ENCODE peak calls at places on chromosomes 13 and 19, in four cellular contexts. C is adrenal gland; N is IMR-90; X is CD8-positive, alpha-beta memory T cell. L is an unnamed sample.
A peak's percentile ranks its signal among the peaks of the same experiment; 100 is the strongest.

GRCh38 chr13:30047154-30047874 is 196.9 kb upstream of the UBL3 start:
- DNase-seq in C (no peak), N (peak; percentile 11), X (no peak), L (no peak)

GRCh38 chr19:38004505-38005223 is 97.7 kb downstream of the SIPA1L3 start:
- DNase-seq in C (peak; percentile 86), N (peak; percentile 98), X (no peak), L (peak; percentile 95)

GRCh38 chr19:39563408-39563807 is 23.4 kb upstream of the EID2 start:
- DNase-seq in C (no peak), N (peak; percentile 18), X (no peak), L (peak; percentile 27)

GRCh38 chr13:33230178-33230881 is 55.2 kb downstream of the STARD13 start:
- DNase-seq in C (no peak), N (peak; percentile 87), X (no peak), L (no peak)

GRCh38 chr19:51108805-51109146 is 567 bp upstream of the CTU1 start:
- DNase-seq in C (no peak), N (no peak), X (no peak), L (no peak)

GRCh38 chr19:5349041-5349440 is 8.4 kb upstream of the PTPRS start:
- DNase-seq in C (no peak), N (no peak), X (no peak), L (no peak)

GRCh38 chr13:113401452-113402415 is 37.8 kb upstream of the GRTP1 start:
- DNase-seq in C (no peak), N (no peak), X (no peak), L (no peak)

GRCh38 chr19:18520848-18521691 is 800 bp downstream of the ELL start:
- DNase-seq in C (peak; percentile 49), N (no peak), X (no peak), L (no peak)

GRCh38 chr13:67063036-67063435 is 167.1 kb downstream of the PCDH9 start:
- DNase-seq in C (no peak), N (no peak), X (no peak), L (peak; percentile 9)

GRCh38 chr19:31144471-31144870 is 204.8 kb downstream of the TSHZ3 start:
- DNase-seq in C (no peak), N (no peak), X (no peak), L (no peak)

GRCh38 chr19:6213266-6213595 is 66.5 kb downstream of the MLLT1 start:
- DNase-seq in C (no peak), N (no peak), X (no peak), L (no peak)

GRCh38 chr19:4866595-4867424 is 657 bp downstream of the PLIN3 start:
- DNase-seq in C (peak; percentile 70), N (peak; percentile 28), X (peak; percentile 16), L (peak; percentile 54)

GRCh38 chr19:3276341-3276799 is 51.9 kb downstream of the CELF5 start:
- DNase-seq in C (no peak), N (no peak), X (no peak), L (no peak)

GRCh38 chr19:34555447-34555846 is 73.9 kb downstream of the WTIP start:
- DNase-seq in C (no peak), N (no peak), X (no peak), L (peak; percentile 36)

GRCh38 chr19:49492573-49493411 is 3.4 kb upstream of the RPS11 start:
- DNase-seq in C (no peak), N (peak; percentile 27), X (no peak), L (peak; percentile 57)
- H3K4me1 ChIP-seq in C (peaks cover 36% of the 10 kb centered on the region), N (peaks cover 12% of the 10 kb centered on the region), X (peaks cover 53% of the 10 kb centered on the region), L (peaks cover 9% of the 10 kb centered on the region)

GRCh38 chr13:20594276-20594675 is 27.3 kb downstream of the IFT88 start:
- DNase-seq in C (no peak), N (no peak), X (no peak), L (no peak)

GRCh38 chr13:20588529-20589110 is 21.7 kb downstream of the IFT88 start:
- DNase-seq in C (no peak), N (no peak), X (no peak), L (no peak)

GRCh38 chr13:20585371-20585770 is 18.4 kb downstream of the IFT88 start:
- DNase-seq in C (no peak), N (no peak), X (no peak), L (no peak)

DNA sequence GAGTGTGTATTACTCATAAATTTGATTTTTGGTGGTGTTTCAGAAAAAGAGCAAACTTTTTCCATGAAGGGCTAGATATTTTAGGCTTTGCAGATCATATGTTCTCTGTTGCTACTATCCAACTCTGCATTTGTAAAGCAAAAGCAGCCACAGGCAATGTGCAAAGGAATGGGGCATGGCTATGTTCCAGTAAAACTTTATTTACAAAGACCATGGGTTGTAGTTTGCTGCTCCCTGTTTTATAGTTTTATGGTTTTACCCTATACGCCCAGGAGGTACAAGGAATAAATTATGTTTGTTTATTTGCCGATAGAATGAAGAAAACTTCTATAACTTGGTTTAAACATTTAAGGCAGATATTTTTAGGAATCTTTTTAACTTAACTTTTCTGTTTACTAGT is 23.6 kb downstream of the IFT88 start:
- DNase-seq in C (no peak), N (no peak), X (no peak), L (no peak)
- H3K27ac ChIP-seq in C (no peak overlapping the region), N (no peak overlapping the region), X (no peak overlapping the region), L (no peak overlapping the region)

GRCh38 chr19:42433503-42434260 is 6.5 kb upstream of the LIPE start:
- DNase-seq in C (peak; percentile 94), N (peak; percentile 14), X (peak; percentile 47), L (peak; percentile 78)
- H3K4me1 ChIP-seq in C (peaks cover 18% of the 10 kb centered on the region), N (no peaks in the 10 kb centered on the region), X (no peaks in the 10 kb centered on the region), L (peaks cover 3% of the 10 kb centered on the region)

GRCh38 chr13:101612736-101613135 is 160.3 kb downstream of the ITGBL1 start:
- DNase-seq in C (no peak), N (no peak), X (no peak), L (no peak)
- H3K27ac ChIP-seq in C (no peak overlapping the region), N (no peak overlapping the region), X (no peak overlapping the region), L (no peak overlapping the region)

GRCh38 chr19:17264641-17264979 is at the start of gene USHBP1:
- DNase-seq in C (peak; percentile 37), N (no peak), X (no peak), L (no peak)
- H3K4me1 ChIP-seq in C (peaks cover 10% of the 10 kb centered on the region), N (no peaks in the 10 kb centered on the region), X (peaks cover 21% of the 10 kb centered on the region), L (no peaks in the 10 kb centered on the region)

DNA sequence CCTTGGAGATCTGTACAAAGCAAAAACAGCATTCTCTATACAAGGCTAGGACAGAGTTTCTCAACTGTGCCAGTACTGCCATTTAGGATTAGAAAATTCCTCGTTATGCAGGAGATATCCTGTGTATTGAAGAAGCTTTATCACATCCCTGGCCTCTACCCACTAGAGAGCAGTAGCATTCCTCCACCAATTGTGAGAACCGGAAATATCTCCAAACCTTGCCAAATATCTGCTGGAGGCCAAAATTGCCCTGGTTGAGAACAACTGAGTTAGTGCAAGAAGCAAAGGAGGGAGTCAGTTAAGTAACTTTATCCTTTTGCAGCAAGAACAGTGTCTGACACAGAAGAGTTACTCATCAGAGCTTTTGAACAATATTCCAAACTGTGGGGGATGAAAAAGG is 16.2 kb upstream of the FREM2 start:
- DNase-seq in C (no peak), N (peak; percentile 2), X (no peak), L (no peak)
- H3K27ac ChIP-seq in C (no peak overlapping the region), N (no peak overlapping the region), X (no peak overlapping the region), L (no peak overlapping the region)

L was measured in SJCRH30.